ENCODE peak calls at places on chromosome 9, in five cellular contexts. M is HEK293T; U is HepG2; E is effector memory CD4-positive, alpha-beta T cell; V is activated T-cell treated with anti-CD3 and anti-CD28 coated beads, Interleukin-2, amount 50 U/mL, for 1 hour. J is an unnamed sample.
A peak's percentile ranks its signal among the peaks of the same experiment; 100 is the strongest.

GRCh38 chr9:95691435-95691834 is 174.7 kb upstream of the PTCH1 start:
- DNase-seq in M (no peak), U (no peak), E (no peak), V (no peak), J (no peak)

GRCh38 chr9:33159760-33160127 is 7.4 kb downstream of the B4GALT1 start:
- DNase-seq in M (no peak), U (no peak), E (peak; percentile 60), V (peak; percentile 58), J (no peak)

GRCh38 chr9:72978724-72979123 is 25.9 kb upstream of the ALDH1A1 start:
- DNase-seq in M (no peak), U (no peak), E (no peak), V (no peak), J (no peak)

GRCh38 chr9:125492719-125493118 is 214.3 kb downstream of the MAPKAP1 start:
- DNase-seq in M (no peak), U (no peak), E (no peak), V (no peak), J (no peak)

GRCh38 chr9:69279084-69279729 is 45.8 kb upstream of the ENTREP1 start:
- DNase-seq in M (no peak), U (no peak), E (no peak), V (no peak), J (no peak)

GRCh38 chr9:128946945-128947422 is 419 bp downstream of the DOLK start:
- DNase-seq in M (peak; percentile 34), U (no peak), E (no peak), V (no peak), J (no peak)

GRCh38 chr9:24881361-24881760 is 335.7 kb upstream of the IZUMO3 start:
- DNase-seq in M (no peak), U (no peak), E (no peak), V (no peak), J (no peak)

GRCh38 chr9:131724678-131725077 is 15.2 kb downstream of the RAPGEF1 start:
- DNase-seq in M (no peak), U (no peak), E (no peak), V (no peak), J (no peak)

GRCh38 chr9:131237931-131238401 is 38.3 kb downstream of the FAM78A start:
- DNase-seq in M (no peak), U (no peak), E (peak; percentile 68), V (peak; percentile 79), J (no peak)

GRCh38 chr9:35540315-35540714 is 50.4 kb downstream of the RUSC2 start:
- DNase-seq in M (no peak), U (no peak), E (no peak), V (no peak), J (no peak)

GRCh38 chr9:81877047-81877446 is 51.2 kb upstream of the SPATA31D4 start:
- DNase-seq in M (no peak), U (no peak), E (no peak), V (no peak), J (no peak)

GRCh38 chr9:135702002-135702721 is at the start of gene KCNT1:
- DNase-seq in M (peak; percentile 93), U (no peak), E (no peak), V (peak; percentile 65), J (peak; percentile 99)

GRCh38 chr9:101626295-101626694 is 31.5 kb upstream of the PPP3R2 start:
- DNase-seq in M (no peak), U (no peak), E (no peak), V (no peak), J (no peak)

GRCh38 chr9:33813712-33814641 is 3.0 kb upstream of the UBE2R2 start:
- DNase-seq in M (peak; percentile 35), U (peak; percentile 50), E (no peak), V (no peak), J (peak; percentile 22)

GRCh38 chr9:97557606-97558095 is 56.2 kb downstream of the TMOD1 start:
- DNase-seq in M (no peak), U (no peak), E (no peak), V (no peak), J (no peak)

GRCh38 chr9:136261686-136262430 is 16.2 kb upstream of the QSOX2 start:
- DNase-seq in M (no peak), U (no peak), E (no peak), V (no peak), J (no peak)

GRCh38 chr9:138053996-138054752 is 176.6 kb downstream of the CACNA1B start:
- DNase-seq in M (no peak), U (no peak), E (no peak), V (no peak), J (peak; percentile 43)

GRCh38 chr9:86185872-86186271 is 73.6 kb downstream of the C9orf153 start:
- DNase-seq in M (no peak), U (no peak), E (no peak), V (no peak), J (no peak)

GRCh38 chr9:99833735-99834134 is 12.1 kb downstream of the NR4A3 start:
- DNase-seq in M (no peak), U (no peak), E (no peak), V (no peak), J (no peak)

GRCh38 chr9:127899200-127899943 is at the start of gene ST6GALNAC6:
- DNase-seq in M (peak; percentile 94), U (no peak), E (peak; percentile 54), V (peak; percentile 79), J (peak; percentile 83)

GRCh38 chr9:21906878-21907277 is 87.3 kb downstream of the CDKN2A start:
- DNase-seq in M (no peak), U (no peak), E (no peak), V (no peak), J (no peak)

GRCh38 chr9:81411961-81412360 is 277.4 kb downstream of the TLE1 start:
- DNase-seq in M (no peak), U (no peak), E (no peak), V (no peak), J (no peak)

GRCh38 chr9:91106415-91106814 is 255.3 kb downstream of the AUH start:
- DNase-seq in M (no peak), U (no peak), E (no peak), V (no peak), J (no peak)

GRCh38 chr9:12503606-12504122 is 189.5 kb upstream of the TYRP1 start:
- DNase-seq in M (no peak), U (no peak), E (no peak), V (no peak), J (no peak)

GRCh38 chr9:112844771-112845542 is 45.7 kb downstream of the SLC46A2 start:
- DNase-seq in M (peak; percentile 85), U (peak; percentile 52), E (peak; percentile 27), V (peak; percentile 75), J (peak; percentile 75)

GRCh38 chr9:84773023-84773422 is 103.5 kb downstream of the NTRK2 start:
- DNase-seq in M (no peak), U (no peak), E (no peak), V (no peak), J (no peak)

J was measured in HuH-7.